ENCODE peak calls at places on chromosomes 16 and 17, in eight cellular contexts. D, M, A, K, X, N, V and Z are unnamed samples.

GRCh38 chr16:50338371-50339231 is 30.2 kb downstream of the BRD7 start:
- DNase-seq in N (no peak), M (no peak), X (no peak), K (no peak), V (no peak), D (no peak), A (no peak), Z (no peak)

GRCh38 chr17:37117743-37118142 is 169.0 kb downstream of the AATF start:
- DNase-seq in V (no peak), K (peak; percentile 52), A (no peak), M (no peak), N (no peak), X (peak; percentile 47), D (no peak), Z (no peak)

GRCh38 chr17:10683853-10684252 is 13.5 kb downstream of the SCO1 start:
- DNase-seq in M (no peak), N (peak; percentile 33), A (no peak), D (no peak), X (peak; percentile 67), K (no peak), V (no peak), Z (no peak)

GRCh38 chr16:50671644-50672260 is 9.4 kb downstream of the SNX20 start:
- DNase-seq in X (peak; percentile 36), D (peak; percentile 41), V (no peak), M (no peak), K (no peak), N (peak; percentile 69), A (no peak), Z (no peak)

GRCh38 chr17:27481327-27481726 is 25.1 kb downstream of the KSR1 start:
- DNase-seq in A (no peak), N (no peak), D (no peak), M (no peak), K (no peak), X (no peak), V (no peak), Z (no peak)

GRCh38 chr16:11053916-11054460 is 109.6 kb downstream of the CLEC16A start:
- DNase-seq in X (no peak), K (no peak), M (no peak), V (no peak), D (no peak), N (no peak), A (no peak), Z (no peak)

GRCh38 chr17:44038604-44039007 is 23.8 kb upstream of the TMEM101 start:
- DNase-seq in X (no peak), A (no peak), D (no peak), V (no peak), N (no peak), M (peak; percentile 30), K (peak; percentile 4), Z (no peak)

GRCh38 chr16:29147710-29148425 is 163.0 kb downstream of the LAT start:
- DNase-seq in D (no peak), X (no peak), N (no peak), K (no peak), M (no peak), A (no peak), V (no peak), Z (no peak)

GRCh38 chr16:71354156-71354555 is 4.4 kb upstream of the CALB2 start:
- DNase-seq in N (no peak), V (no peak), D (no peak), M (no peak), A (no peak), X (no peak), K (no peak), Z (no peak)

GRCh38 chr17:76725580-76726230 is 701 bp downstream of the JMJD6 start:
- DNase-seq in X (peak; percentile 69), M (peak; percentile 85), V (peak; percentile 74), K (peak; percentile 75), A (peak; percentile 73), N (peak; percentile 67), D (peak; percentile 86), Z (peak; percentile 79)

GRCh38 chr17:5123343-5124124 is 7.7 kb downstream of the USP6 start:
- DNase-seq in M (no peak), V (no peak), K (no peak), N (no peak), X (no peak), D (peak; percentile 11), A (peak; percentile 20), Z (no peak)

GRCh38 chr17:58986005-58986404 is 120.7 kb downstream of the TRIM37 start:
- DNase-seq in V (no peak), M (no peak), D (no peak), K (no peak), N (no peak), A (no peak), X (no peak), Z (no peak)

GRCh38 chr16:59552164-59552563 is 818.0 kb upstream of the GOT2 start:
- DNase-seq in K (no peak), M (no peak), A (no peak), X (no peak), N (no peak), V (no peak), D (no peak), Z (no peak)

GRCh38 chr17:50956750-50957523 is 90.8 kb upstream of the TOB1 start:
- DNase-seq in M (peak; percentile 61), A (peak; percentile 69), K (peak; percentile 73), N (peak; percentile 35), X (peak; percentile 72), D (peak; percentile 73), V (peak; percentile 56), Z (no peak)

GRCh38 chr16:83015871-83016270 is 389.1 kb downstream of the CDH13 start:
- DNase-seq in K (no peak), N (no peak), X (no peak), V (no peak), M (no peak), A (no peak), D (no peak), Z (no peak)

GRCh38 chr17:29091591-29092291 is 48.8 kb downstream of the PIPOX start:
- DNase-seq in A (no peak), M (no peak), N (no peak), D (no peak), V (peak; percentile 62), X (no peak), K (no peak), Z (no peak)

GRCh38 chr16:13839577-13839976 is 80.4 kb upstream of the ERCC4 start:
- DNase-seq in V (no peak), N (no peak), A (no peak), K (no peak), D (no peak), X (no peak), M (no peak), Z (no peak)

GRCh38 chr17:18025596-18026407 is 13.2 kb downstream of the ATPAF2 start:
- DNase-seq in D (no peak), K (no peak), N (no peak), X (peak; percentile 31), V (no peak), A (no peak), M (no peak), Z (no peak)

GRCh38 chr17:31915456-31916100 is 14.1 kb upstream of the UTP6 start:
- DNase-seq in V (no peak), K (no peak), A (no peak), N (no peak), D (no peak), X (no peak), M (no peak), Z (no peak)

GRCh38 chr16:84979516-84979915 is 31.8 kb downstream of the ZDHHC7 start:
- DNase-seq in M (no peak), X (no peak), K (no peak), V (no peak), N (no peak), D (no peak), A (no peak), Z (no peak)
- H3K36me3 ChIP-seq in M (peaks cover 71% of the 10 kb centered on the region), X (peaks cover 44% of the 10 kb centered on the region), K (peaks cover 40% of the 10 kb centered on the region), V (peaks cover 7% of the 10 kb centered on the region), N (no peaks in the 10 kb centered on the region), D (peaks cover 10% of the 10 kb centered on the region), A (peaks cover 75% of the 10 kb centered on the region), Z (peaks cover 14% of the 10 kb centered on the region)

GRCh38 chr17:52124561-52124960 is 34.0 kb downstream of the CA10 start:
- DNase-seq in D (no peak), M (no peak), X (no peak), V (no peak), N (no peak), K (no peak), A (no peak), Z (no peak)
- TF ChIP-seq CTCF in D (no peak), M (no peak), X (no peak), V (no peak), N (no peak), K (no peak), A (no peak), Z (no peak)

GRCh38 chr17:6639651-6640535 is 618 bp downstream of the KIAA0753 start:
- DNase-seq in K (peak; percentile 29), X (peak; percentile 61), V (no peak), M (peak; percentile 47), N (peak; percentile 19), A (no peak), D (peak; percentile 42), Z (no peak)

GRCh38 chr17:6639014-6639650 is 1.4 kb downstream of the KIAA0753 start:
- DNase-seq in V (no peak), K (no peak), X (no peak), A (no peak), N (no peak), D (peak; percentile 22), M (no peak), Z (no peak)

GRCh38 chr17:6636616-6637457 is 3.7 kb downstream of the KIAA0753 start:
- DNase-seq in N (no peak), K (no peak), A (no peak), V (no peak), M (no peak), X (no peak), D (no peak), Z (no peak)

GRCh38 chr17:6637458-6637840 is 3.1 kb downstream of the KIAA0753 start:
- DNase-seq in V (no peak), N (no peak), M (no peak), D (no peak), X (no peak), K (no peak), A (no peak), Z (no peak)

DNA sequence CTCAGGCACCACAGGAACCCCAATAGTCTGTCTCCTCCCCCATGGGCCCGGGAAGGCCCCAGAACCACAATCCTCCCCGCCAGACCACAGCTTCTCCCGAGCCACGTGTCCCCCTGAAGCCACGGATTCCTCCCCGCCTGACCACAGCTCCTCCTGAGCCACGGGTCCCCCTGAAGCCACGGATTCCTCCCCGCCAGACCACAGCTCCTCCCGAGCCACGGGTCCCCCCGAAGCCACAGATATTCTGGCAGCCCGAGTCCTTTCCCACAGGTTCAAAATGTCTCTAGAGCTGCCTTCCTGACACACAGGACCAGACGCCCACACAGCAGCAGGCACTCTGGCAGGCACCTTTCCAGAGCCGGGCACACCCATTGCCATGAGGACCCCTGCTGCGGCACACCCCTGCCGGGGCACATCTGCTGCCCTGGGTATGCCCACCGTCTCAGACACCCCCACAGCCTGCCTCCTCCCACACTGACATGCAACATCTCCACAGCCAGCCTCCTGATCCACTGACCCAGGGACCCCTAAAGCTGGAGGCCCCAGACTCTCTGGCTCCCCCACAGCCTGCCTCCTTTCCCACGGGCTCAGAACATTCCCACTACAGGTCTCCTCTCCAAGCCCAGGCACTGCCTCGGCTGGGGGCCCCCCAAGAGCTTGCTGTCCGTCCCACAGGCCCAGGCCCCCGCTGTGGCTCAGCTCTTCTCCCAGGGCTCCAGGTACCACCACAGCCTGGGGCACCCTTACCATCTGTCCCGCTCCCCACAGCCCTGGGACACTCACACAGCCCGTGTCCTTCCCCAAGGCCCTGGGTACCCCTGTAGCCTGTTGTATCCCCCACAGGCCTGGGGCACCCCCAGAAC is 2.2 kb downstream of the KIAA0753 start:
- DNase-seq in V (no peak), K (no peak), D (no peak), A (no peak), N (no peak), X (no peak), M (no peak), Z (no peak)
- H3K4me3 ChIP-seq in V (no peak overlapping the region), K (no peak overlapping the region), D (no peak overlapping the region), A (no peak overlapping the region), N (no peak overlapping the region), X (peak overlapping the region; percentile 78), M (no peak overlapping the region), Z (no peak overlapping the region)

GRCh38 chr17:38897176-38897575 is 27.3 kb downstream of the LASP1 start:
- DNase-seq in N (no peak), K (peak; percentile 25), A (no peak), V (no peak), D (no peak), X (no peak), M (peak; percentile 84), Z (no peak)
- H3K36me3 ChIP-seq in N (no peaks in the 10 kb centered on the region), K (peaks cover 10% of the 10 kb centered on the region), A (peaks cover 81% of the 10 kb centered on the region), V (peaks cover 3% of the 10 kb centered on the region), D (peaks cover under 1% of the 10 kb centered on the region), X (no peaks in the 10 kb centered on the region), M (peaks cover 10% of the 10 kb centered on the region), Z (peaks cover 33% of the 10 kb centered on the region)